ENCODE peak calls at places on chromosome 2, in four cellular contexts. One of them, this sample, is unnamed.

GRCh38 chr2:147430408-147430807 is 414.4 kb upstream of the ACVR2A start:
- DNase-seq in HCT116: no peak
- DNase-seq in mucosa of descending colon: peak; percentile 16
- DNase-seq in GM12878: no peak
- DNase-seq in this sample: no peak

GRCh38 chr2:179059026-179059680 is 9.2 kb upstream of the CCDC141 start:
- DNase-seq in HCT116: no peak
- DNase-seq in mucosa of descending colon: no peak
- DNase-seq in GM12878: no peak
- DNase-seq in this sample: no peak

GRCh38 chr2:207683438-207683837 is 28.0 kb upstream of the CCNYL1 start:
- DNase-seq in HCT116: no peak
- DNase-seq in mucosa of descending colon: no peak
- DNase-seq in GM12878: no peak
- DNase-seq in this sample: no peak

GRCh38 chr2:102053096-102053495 is 61.3 kb downstream of the IL1R2 start:
- DNase-seq in HCT116: no peak
- DNase-seq in mucosa of descending colon: no peak
- DNase-seq in GM12878: no peak
- DNase-seq in this sample: no peak

GRCh38 chr2:199460101-199460671 is 2.4 kb upstream of the SATB2 start:
- DNase-seq in HCT116: peak; percentile 22
- DNase-seq in mucosa of descending colon: no peak
- DNase-seq in GM12878: no peak
- DNase-seq in this sample: no peak

GRCh38 chr2:149733936-149734685 is 146.5 kb upstream of the MMADHC start:
- DNase-seq in HCT116: no peak
- DNase-seq in mucosa of descending colon: no peak
- DNase-seq in GM12878: no peak
- DNase-seq in this sample: no peak

GRCh38 chr2:148594216-148594615 is 50.3 kb upstream of the EPC2 start:
- DNase-seq in HCT116: no peak
- DNase-seq in mucosa of descending colon: no peak
- DNase-seq in GM12878: no peak
- DNase-seq in this sample: no peak

GRCh38 chr2:179265082-179265575 is 497 bp upstream of the SESTD1 start:
- DNase-seq in HCT116: no peak
- DNase-seq in mucosa of descending colon: peak; percentile 14
- DNase-seq in GM12878: no peak
- DNase-seq in this sample: no peak

GRCh38 chr2:4662161-4662779 is 958.9 kb downstream of the DCDC2C start:
- DNase-seq in HCT116: no peak
- DNase-seq in mucosa of descending colon: no peak
- DNase-seq in GM12878: no peak
- DNase-seq in this sample: no peak

GRCh38 chr2:38380397-38381130 is 3.5 kb upstream of the ATL2 start:
- DNase-seq in HCT116: no peak
- DNase-seq in mucosa of descending colon: no peak
- DNase-seq in GM12878: no peak
- DNase-seq in this sample: no peak

GRCh38 chr2:10187661-10188060 is 65.1 kb downstream of the RRM2 start:
- DNase-seq in HCT116: no peak
- DNase-seq in mucosa of descending colon: no peak
- DNase-seq in GM12878: no peak
- DNase-seq in this sample: no peak

GRCh38 chr2:177921726-177922125 is 150.9 kb downstream of the PDE11A start:
- DNase-seq in HCT116: no peak
- DNase-seq in mucosa of descending colon: no peak
- DNase-seq in GM12878: no peak
- DNase-seq in this sample: no peak

GRCh38 chr2:10126627-10127026 is 4.1 kb downstream of the RRM2 start:
- DNase-seq in HCT116: no peak
- DNase-seq in mucosa of descending colon: no peak
- DNase-seq in GM12878: no peak
- DNase-seq in this sample: no peak

GRCh38 chr2:172370821-172371455 is 56.4 kb upstream of the ITGA6 start:
- DNase-seq in HCT116: no peak
- DNase-seq in mucosa of descending colon: no peak
- DNase-seq in GM12878: no peak
- DNase-seq in this sample: no peak

GRCh38 chr2:100755441-100755840 is 64.5 kb upstream of the NPAS2 start:
- DNase-seq in HCT116: no peak
- DNase-seq in mucosa of descending colon: no peak
- DNase-seq in GM12878: no peak
- DNase-seq in this sample: no peak

GRCh38 chr2:38498039-38498438 is 104.7 kb downstream of the HNRNPLL start:
- DNase-seq in HCT116: no peak
- DNase-seq in mucosa of descending colon: no peak
- DNase-seq in GM12878: no peak
- DNase-seq in this sample: peak; percentile 33

GRCh38 chr2:192373244-192373643 is 178.5 kb upstream of the TMEFF2 start:
- DNase-seq in HCT116: no peak
- DNase-seq in mucosa of descending colon: no peak
- DNase-seq in GM12878: no peak
- DNase-seq in this sample: no peak

GRCh38 chr2:157875720-157876065 is 437 bp downstream of the ACVR1 start:
- DNase-seq in HCT116: no peak
- DNase-seq in mucosa of descending colon: peak; percentile 68
- DNase-seq in GM12878: no peak
- DNase-seq in this sample: no peak

GRCh38 chr2:118989481-118989880 is 47.5 kb downstream of the MARCO start:
- DNase-seq in HCT116: no peak
- DNase-seq in mucosa of descending colon: no peak
- DNase-seq in GM12878: no peak
- DNase-seq in this sample: no peak

GRCh38 chr2:123771928-123772632 is 253.0 kb upstream of the CNTNAP5 start:
- DNase-seq in HCT116: no peak
- DNase-seq in mucosa of descending colon: no peak
- DNase-seq in GM12878: no peak
- DNase-seq in this sample: no peak

GRCh38 chr2:201406077-201406662 is 45.1 kb downstream of the TRAK2 start:
- DNase-seq in HCT116: no peak
- DNase-seq in mucosa of descending colon: peak; percentile 53
- DNase-seq in GM12878: no peak
- DNase-seq in this sample: no peak

GRCh38 chr2:101011152-101011551 is 9.1 kb downstream of the RPL31 start:
- DNase-seq in HCT116: no peak
- DNase-seq in mucosa of descending colon: no peak
- DNase-seq in GM12878: no peak
- DNase-seq in this sample: no peak

GRCh38 chr2:75002007-75002406 is 43.6 kb downstream of the POLE4 start:
- DNase-seq in HCT116: no peak
- DNase-seq in mucosa of descending colon: no peak
- DNase-seq in GM12878: no peak
- DNase-seq in this sample: no peak

GRCh38 chr2:216551234-216551633 is 52.6 kb downstream of the RPL37A start:
- DNase-seq in HCT116: no peak
- DNase-seq in mucosa of descending colon: peak; percentile 61
- DNase-seq in GM12878: no peak
- DNase-seq in this sample: no peak

GRCh38 chr2:148796735-148797512 is 78.1 kb upstream of the KIF5C start:
- DNase-seq in HCT116: no peak
- DNase-seq in mucosa of descending colon: no peak
- DNase-seq in GM12878: no peak
- DNase-seq in this sample: no peak

GRCh38 chr2:174035981-174036742 is 71.0 kb upstream of the SP3 start:
- DNase-seq in HCT116: no peak
- DNase-seq in mucosa of descending colon: no peak
- DNase-seq in GM12878: no peak
- DNase-seq in this sample: no peak

GRCh38 chr2:194720461-194720860 is 936.6 kb upstream of the SLC39A10 start:
- DNase-seq in HCT116: no peak
- DNase-seq in mucosa of descending colon: no peak
- DNase-seq in GM12878: no peak
- DNase-seq in this sample: no peak

GRCh38 chr2:85577386-85578242 is at the start of gene VAMP8:
- DNase-seq in HCT116: peak; percentile 53
- DNase-seq in mucosa of descending colon: peak; percentile 93
- DNase-seq in GM12878: no peak
- DNase-seq in this sample: peak; percentile 59

GRCh38 chr2:31764169-31764568 is 183.4 kb upstream of the SRD5A2 start:
- DNase-seq in HCT116: no peak
- DNase-seq in mucosa of descending colon: no peak
- DNase-seq in GM12878: no peak
- DNase-seq in this sample: no peak

GRCh38 chr2:37324536-37324785 is 172 bp downstream of the PRKD3 start:
- DNase-seq in HCT116: no peak
- DNase-seq in mucosa of descending colon: peak; percentile 81
- DNase-seq in GM12878: no peak
- DNase-seq in this sample: no peak

GRCh38 chr2:44168684-44169154 is at the start of gene PPM1B:
- DNase-seq in HCT116: no peak
- DNase-seq in mucosa of descending colon: no peak
- DNase-seq in GM12878: no peak
- DNase-seq in this sample: peak; percentile 98

GRCh38 chr2:45001629-45002385 is 7.4 kb downstream of the SIX2 start:
- DNase-seq in HCT116: no peak
- DNase-seq in mucosa of descending colon: no peak
- DNase-seq in GM12878: no peak
- DNase-seq in this sample: no peak

GRCh38 chr2:25323042-25323514 is 18.6 kb downstream of the DNMT3A start:
- DNase-seq in HCT116: no peak
- DNase-seq in mucosa of descending colon: no peak
- DNase-seq in GM12878: no peak
- DNase-seq in this sample: no peak

DNA sequence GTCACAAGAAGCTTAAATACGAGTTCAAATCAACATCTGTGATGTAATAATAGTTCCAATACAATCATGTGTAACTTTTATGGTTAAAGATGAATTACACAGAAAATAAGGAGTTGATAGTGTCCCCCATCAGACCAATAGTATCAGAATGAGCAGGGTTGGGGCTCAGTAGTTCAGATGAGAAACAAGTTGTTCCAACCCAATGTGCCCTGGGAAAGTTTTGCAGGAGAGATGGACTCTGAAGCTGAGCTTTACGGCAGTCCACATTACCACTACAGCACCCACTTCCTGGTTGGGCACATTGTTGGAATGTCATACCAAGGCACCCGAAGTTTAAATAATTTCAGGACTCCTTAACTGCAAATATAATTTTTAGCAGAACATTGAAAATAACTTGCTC is 12.1 kb upstream of the CXCR4 start:
- DNase-seq in HCT116: no peak
- DNase-seq in mucosa of descending colon: no peak
- DNase-seq in GM12878: no peak
- DNase-seq in this sample: no peak
- TF ChIP-seq CTCF in HCT116: no peak
- TF ChIP-seq CTCF in mucosa of descending colon: no peak
- TF ChIP-seq CTCF in GM12878: no peak
- TF ChIP-seq CTCF in this sample: no peak

GRCh38 chr2:128179461-128179755 is 88.4 kb downstream of the UGGT1 start:
- DNase-seq in HCT116: no peak
- DNase-seq in mucosa of descending colon: no peak
- DNase-seq in GM12878: no peak
- DNase-seq in this sample: no peak
- H3K36me3 ChIP-seq in HCT116: peaks cover 39% of the 10 kb centered on the region
- H3K36me3 ChIP-seq in mucosa of descending colon: peaks cover 8% of the 10 kb centered on the region
- H3K36me3 ChIP-seq in GM12878: peaks cover 58% of the 10 kb centered on the region
- H3K36me3 ChIP-seq in this sample: peaks cover 32% of the 10 kb centered on the region

GRCh38 chr2:175154670-175155082 is 13.3 kb downstream of the ATF2 start:
- DNase-seq in HCT116: peak; percentile 3
- DNase-seq in mucosa of descending colon: no peak
- DNase-seq in GM12878: no peak
- DNase-seq in this sample: peak; percentile 17

GRCh38 chr2:175156534-175156933 is 11.5 kb downstream of the ATF2 start:
- DNase-seq in HCT116: no peak
- DNase-seq in mucosa of descending colon: peak; percentile 64
- DNase-seq in GM12878: no peak
- DNase-seq in this sample: no peak

GRCh38 chr2:175152242-175152641 is 15.8 kb downstream of the ATF2 start:
- DNase-seq in HCT116: no peak
- DNase-seq in mucosa of descending colon: no peak
- DNase-seq in GM12878: no peak
- DNase-seq in this sample: peak; percentile 40

GRCh38 chr2:175147196-175147595 is 20.8 kb downstream of the ATF2 start:
- DNase-seq in HCT116: no peak
- DNase-seq in mucosa of descending colon: no peak
- DNase-seq in GM12878: no peak
- DNase-seq in this sample: no peak

DNA sequence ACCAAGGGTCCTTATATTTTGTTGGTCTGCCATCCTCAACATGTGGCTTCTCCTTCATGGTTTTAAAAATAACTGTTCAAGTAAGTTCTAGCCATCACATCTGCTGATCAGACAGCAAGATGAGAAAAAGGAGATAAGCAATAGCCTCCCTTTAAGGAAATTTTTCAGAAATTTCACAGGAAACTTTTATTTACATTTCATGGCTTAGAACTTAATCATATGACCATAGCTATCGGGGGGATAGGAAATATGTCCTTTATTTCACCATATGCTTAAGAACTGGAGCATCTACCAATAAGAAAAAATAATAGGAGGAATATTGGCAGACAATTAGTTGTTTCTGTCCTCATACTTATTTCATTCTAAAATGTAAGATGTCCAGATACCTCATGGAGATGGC is 16.2 kb downstream of the ATF2 start:
- DNase-seq in HCT116: no peak
- DNase-seq in mucosa of descending colon: no peak
- DNase-seq in GM12878: no peak
- DNase-seq in this sample: no peak
- TF ChIP-seq CTCF in HCT116: no peak
- TF ChIP-seq CTCF in mucosa of descending colon: no peak
- TF ChIP-seq CTCF in GM12878: no peak
- TF ChIP-seq CTCF in this sample: no peak

DNA sequence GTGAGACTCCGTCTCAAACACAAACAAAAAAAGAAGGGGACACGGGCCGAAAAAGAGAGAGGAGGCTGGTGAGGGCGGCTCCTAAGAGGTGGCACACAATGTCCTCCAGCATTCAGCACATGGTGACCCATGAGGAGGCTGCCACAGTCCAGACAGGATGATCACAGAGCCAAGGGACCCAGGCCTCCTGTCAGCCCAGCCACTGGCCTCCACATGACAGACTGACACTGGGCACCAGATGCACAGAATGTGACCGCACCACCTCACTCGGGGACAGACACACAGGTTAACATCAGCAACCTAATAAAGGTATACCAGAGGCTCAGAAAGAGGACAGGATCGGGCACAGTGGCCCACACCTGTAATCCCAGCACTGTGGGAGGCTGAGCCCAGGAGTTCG is 21.0 kb downstream of the PASK start:
- DNase-seq in HCT116: no peak
- DNase-seq in mucosa of descending colon: no peak
- DNase-seq in GM12878: no peak
- DNase-seq in this sample: no peak
- H3K36me3 ChIP-seq in HCT116: peaks cover 2% of the 10 kb centered on the region
- H3K36me3 ChIP-seq in mucosa of descending colon: no peaks in the 10 kb centered on the region
- H3K36me3 ChIP-seq in GM12878: peaks cover 7% of the 10 kb centered on the region
- H3K36me3 ChIP-seq in this sample: peaks cover 18% of the 10 kb centered on the region